ENCODE peak calls at places on chromosomes 7 and 10, in nine cellular contexts. M, X, F, Y, C, I, O, L and N are unnamed samples.

GRCh38 chr10:31708513-31708912 is 220.1 kb downstream of the ARHGAP12 start:
- DNase-seq in M (no peak), X (no peak), F (no peak), Y (no peak), C (no peak), I (peak; percentile 17), O (no peak), L (no peak), N (no peak)

GRCh38 chr7:149104214-149104613 is 13.7 kb upstream of the ZNF786 start:
- DNase-seq in M (no peak), X (no peak), F (no peak), Y (no peak), C (no peak), I (no peak), O (no peak), L (no peak), N (no peak)

GRCh38 chr7:29875741-29876140 is 69.4 kb downstream of the WIPF3 start:
- DNase-seq in M (no peak), X (no peak), F (no peak), Y (no peak), C (no peak), I (no peak), O (no peak), L (no peak), N (no peak)

GRCh38 chr7:98303906-98304305 is 22.4 kb downstream of the BRI3 start:
- DNase-seq in M (no peak), X (no peak), F (peak; percentile 58), Y (no peak), C (no peak), I (no peak), O (no peak), L (no peak), N (no peak)

GRCh38 chr7:37344886-37345579 is 103.6 kb downstream of the ELMO1 start:
- DNase-seq in M (no peak), X (no peak), F (no peak), Y (no peak), C (no peak), I (no peak), O (no peak), L (no peak), N (no peak)

GRCh38 chr7:91636129-91636724 is 244.3 kb downstream of the MTERF1 start:
- DNase-seq in M (no peak), X (no peak), F (peak; percentile 55), Y (peak; percentile 14), C (no peak), I (peak; percentile 48), O (no peak), L (peak; percentile 24), N (no peak)

GRCh38 chr7:13742126-13742525 is 247.3 kb downstream of the ETV1 start:
- DNase-seq in M (no peak), X (no peak), F (no peak), Y (no peak), C (peak; percentile 44), I (peak; percentile 64), O (peak; percentile 96), L (no peak), N (peak; percentile 73)

GRCh38 chr7:93856319-93856718 is 34.2 kb downstream of the TFPI2 start:
- DNase-seq in M (no peak), X (no peak), F (no peak), Y (no peak), C (no peak), I (no peak), O (peak; percentile 52), L (no peak), N (no peak)

GRCh38 chr10:122374859-122375721 is 582 bp downstream of the PLEKHA1 start:
- DNase-seq in M (no peak), X (peak; percentile 67), F (peak; percentile 60), Y (peak; percentile 33), C (no peak), I (peak; percentile 57), O (peak; percentile 69), L (peak; percentile 64), N (no peak)

GRCh38 chr7:45106820-45107219 is 4.7 kb downstream of the TBRG4 start:
- DNase-seq in M (no peak), X (no peak), F (no peak), Y (no peak), C (no peak), I (no peak), O (no peak), L (no peak), N (no peak)

GRCh38 chr7:36100293-36100692 is 52.8 kb upstream of the EEPD1 start:
- DNase-seq in M (no peak), X (no peak), F (no peak), Y (no peak), C (no peak), I (no peak), O (peak; percentile 66), L (no peak), N (no peak)

GRCh38 chr7:36048902-36049240 is 104.2 kb upstream of the EEPD1 start:
- DNase-seq in M (no peak), X (no peak), F (no peak), Y (no peak), C (no peak), I (no peak), O (peak; percentile 51), L (no peak), N (no peak)

GRCh38 chr7:97671571-97671970 is 60.3 kb upstream of the TAC1 start:
- DNase-seq in M (no peak), X (no peak), F (no peak), Y (no peak), C (no peak), I (no peak), O (no peak), L (no peak), N (no peak)

GRCh38 chr10:80357804-80358125 is 1.2 kb downstream of the DYDC2 start:
- DNase-seq in M (no peak), X (no peak), F (no peak), Y (no peak), C (no peak), I (no peak), O (no peak), L (no peak), N (no peak)

GRCh38 chr7:120941856-120942255 is 8.7 kb upstream of the ING3 start:
- DNase-seq in M (no peak), X (no peak), F (no peak), Y (no peak), C (no peak), I (peak; percentile 8), O (no peak), L (no peak), N (no peak)

GRCh38 chr7:120939345-120939744 is 11.2 kb upstream of the ING3 start:
- DNase-seq in M (no peak), X (no peak), F (no peak), Y (no peak), C (no peak), I (no peak), O (no peak), L (no peak), N (no peak)

GRCh38 chr7:120942861-120943260 is 7.7 kb upstream of the ING3 start:
- DNase-seq in M (no peak), X (no peak), F (no peak), Y (no peak), C (no peak), I (no peak), O (no peak), L (no peak), N (no peak)

GRCh38 chr7:120944826-120945562 is 5.6 kb upstream of the ING3 start:
- DNase-seq in M (no peak), X (no peak), F (no peak), Y (no peak), C (no peak), I (no peak), O (no peak), L (no peak), N (no peak)

DNA sequence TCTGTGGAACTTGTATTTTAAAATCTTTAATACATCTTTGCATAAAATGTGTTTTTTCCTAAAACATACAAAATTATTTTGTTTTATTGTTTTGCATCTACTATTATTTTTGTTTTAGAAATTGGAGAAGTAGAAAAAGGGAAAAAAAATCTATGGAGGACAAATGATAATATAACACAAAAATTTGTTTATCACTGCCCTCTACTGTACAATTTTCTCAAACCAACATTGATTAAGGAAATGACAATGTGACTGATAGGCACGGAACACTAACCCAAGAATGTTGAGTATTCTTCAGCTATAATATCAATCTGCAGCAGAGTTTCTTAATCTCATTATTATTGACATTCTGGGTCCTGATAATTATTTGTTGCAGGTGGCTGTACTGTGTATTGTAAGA is 9.5 kb upstream of the ING3 start:
- DNase-seq in M (no peak), X (no peak), F (no peak), Y (no peak), C (no peak), I (peak; percentile 20), O (no peak), L (no peak), N (no peak)
- TF ChIP-seq CTCF in M (no peak), X (no peak), F (peak; percentile 40), Y (peak; percentile 63), C (peak; percentile 8), I (peak; percentile 9), O (peak; percentile 19), L (peak; percentile 53), N (peak; percentile 21)

GRCh38 chr10:4267084-4267774 is 482.2 kb upstream of the KLF6 start:
- DNase-seq in M (no peak), X (no peak), F (no peak), Y (no peak), C (no peak), I (peak; percentile 42), O (no peak), L (no peak), N (no peak)
- TF ChIP-seq CTCF in M (no peak), X (no peak), F (peak; percentile 29), Y (no peak), C (no peak), I (peak; percentile 14), O (no peak), L (no peak), N (peak; percentile 20)

GRCh38 chr10:116272497-116273221 is at the start of gene GFRA1:
- DNase-seq in M (no peak), X (no peak), F (peak; percentile 55), Y (peak; percentile 36), C (no peak), I (peak; percentile 5), O (peak; percentile 36), L (no peak), N (no peak)
- TF ChIP-seq CTCF in M (no peak), X (no peak), F (peak; percentile 41), Y (peak; percentile 58), C (no peak), I (no peak), O (no peak), L (no peak), N (peak; percentile 4)

DNA sequence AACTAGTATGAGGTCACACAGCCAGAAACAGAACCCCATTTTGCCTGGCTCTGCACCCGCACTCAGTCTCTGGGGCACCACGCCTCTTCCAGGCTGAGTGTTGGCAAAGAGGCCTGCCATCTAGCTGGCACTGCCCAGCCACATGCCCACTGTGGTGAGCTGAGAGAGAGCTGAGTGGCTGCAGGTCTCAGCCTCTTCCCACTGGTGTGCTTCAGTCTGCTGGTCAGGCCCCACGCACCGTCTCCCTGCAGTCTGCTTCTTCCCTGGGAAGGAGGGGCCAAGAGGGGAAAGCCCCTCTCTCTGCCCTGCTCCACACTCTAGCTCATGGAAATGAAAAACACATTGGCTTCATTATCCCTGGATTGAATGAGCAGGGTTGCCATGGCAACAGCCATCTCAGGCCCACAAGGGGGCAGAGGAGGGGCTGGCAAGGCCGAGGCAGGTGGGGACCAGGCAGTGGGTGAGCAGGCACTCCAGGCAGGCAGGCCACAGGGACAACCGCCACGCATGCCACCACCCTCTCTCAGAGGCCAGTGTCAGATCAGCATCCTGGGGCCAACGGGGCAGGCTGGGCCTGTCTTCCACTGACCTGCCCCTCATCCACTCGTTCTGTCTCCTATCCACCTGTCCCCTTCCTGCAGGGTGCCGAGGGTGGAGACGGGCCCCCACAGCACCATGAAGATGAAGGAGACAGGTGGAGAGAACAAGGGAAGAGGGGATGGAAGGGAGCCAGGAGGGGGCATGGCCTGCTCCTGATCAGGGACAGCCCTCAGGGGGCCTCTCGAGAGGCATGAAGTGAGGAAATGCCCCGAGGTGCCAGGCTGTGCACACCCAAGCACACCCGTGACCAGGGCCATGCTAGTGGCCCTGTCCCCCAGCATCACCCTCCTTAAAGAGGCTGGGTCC is 110.9 kb downstream of the ZMIZ1 start:
- DNase-seq in M (no peak), X (no peak), F (peak; percentile 58), Y (peak; percentile 56), C (no peak), I (no peak), O (peak; percentile 44), L (no peak), N (no peak)
- TF ChIP-seq CTCF in M (no peak), X (no peak), F (peak; percentile 30), Y (peak; percentile 14), C (peak; percentile 21), I (no peak), O (no peak), L (no peak), N (peak; percentile 37)